ENCODE peak calls at places on chromosomes 16 and 17, in five cellular contexts. K, J, U, Z and Y are unnamed samples.

GRCh38 chr17:3167574-3167973 is 29.7 kb upstream of the OR1A2 start:
- DNase-seq in K (no peak), J (no peak), U (no peak), Z (no peak), Y (no peak)

GRCh38 chr17:60989846-60990245 is 312.2 kb downstream of the BCAS3 start:
- DNase-seq in K (no peak), J (no peak), U (no peak), Z (no peak), Y (no peak)

GRCh38 chr17:49717371-49717841 is 9.6 kb upstream of the SLC35B1 start:
- DNase-seq in K (no peak), J (peak; percentile 45), U (peak; percentile 54), Z (no peak), Y (no peak)

GRCh38 chr17:81387235-81388060 is 7.8 kb upstream of the BAHCC1 start:
- DNase-seq in K (peak; percentile 64), J (peak; percentile 63), U (no peak), Z (peak; percentile 71), Y (no peak)

GRCh38 chr16:67163164-67163902 is 1.2 kb upstream of the HSF4 start:
- DNase-seq in K (no peak), J (no peak), U (peak; percentile 54), Z (peak; percentile 67), Y (no peak)

GRCh38 chr17:38443356-38444026 is 15.2 kb downstream of the ARHGAP23 start:
- DNase-seq in K (no peak), J (no peak), U (no peak), Z (no peak), Y (no peak)

GRCh38 chr16:84803146-84803545 is 16.6 kb upstream of the CRISPLD2 start:
- DNase-seq in K (no peak), J (no peak), U (no peak), Z (no peak), Y (no peak)

GRCh38 chr16:1125471-1125870 is 27.4 kb upstream of the CACNA1H start:
- DNase-seq in K (peak; percentile 32), J (peak; percentile 48), U (no peak), Z (no peak), Y (no peak)

GRCh38 chr17:73492802-73493139 is 151.5 kb downstream of the SDK2 start:
- DNase-seq in K (no peak), J (no peak), U (no peak), Z (no peak), Y (no peak)

GRCh38 chr16:4506450-4506849 is 30.3 kb downstream of the HMOX2 start:
- DNase-seq in K (peak; percentile 74), J (peak; percentile 79), U (no peak), Z (peak; percentile 40), Y (peak; percentile 41)

GRCh38 chr16:15990902-15991301 is 41.5 kb downstream of the ABCC1 start:
- DNase-seq in K (no peak), J (no peak), U (no peak), Z (no peak), Y (no peak)

GRCh38 chr16:47016700-47017133 is 43.2 kb upstream of the DNAJA2 start:
- DNase-seq in K (no peak), J (no peak), U (no peak), Z (peak; percentile 29), Y (no peak)

GRCh38 chr16:84874004-84874435 is 54.2 kb downstream of the CRISPLD2 start:
- DNase-seq in K (no peak), J (no peak), U (no peak), Z (no peak), Y (no peak)

GRCh38 chr16:595942-596735 is 6.3 kb downstream of the RAB40C start:
- DNase-seq in K (peak; percentile 39), J (peak; percentile 86), U (peak; percentile 75), Z (no peak), Y (no peak)

GRCh38 chr16:73768786-73769203 is 527.8 kb upstream of the PSMD7 start:
- DNase-seq in K (peak; percentile 1), J (peak; percentile 21), U (no peak), Z (no peak), Y (no peak)

GRCh38 chr16:30004811-30005242 is 6.0 kb downstream of the DOC2A start:
- DNase-seq in K (no peak), J (no peak), U (no peak), Z (no peak), Y (no peak)

GRCh38 chr16:31869511-31870201 is 4.0 kb upstream of the ZNF267 start:
- DNase-seq in K (peak; percentile 69), J (no peak), U (no peak), Z (peak; percentile 66), Y (peak; percentile 68)

GRCh38 chr17:79950711-79951110 is 85.0 kb downstream of the TBC1D16 start:
- DNase-seq in K (no peak), J (peak; percentile 49), U (no peak), Z (no peak), Y (no peak)

GRCh38 chr17:40608061-40608581 is 39.5 kb downstream of the SMARCE1 start:
- DNase-seq in K (no peak), J (no peak), U (no peak), Z (no peak), Y (no peak)

GRCh38 chr16:63337264-63337663 is 1301.0 kb upstream of the CDH8 start:
- DNase-seq in K (no peak), J (no peak), U (no peak), Z (no peak), Y (no peak)

GRCh38 chr16:27923751-27924150 is 139.8 kb downstream of the GSG1L start:
- DNase-seq in K (no peak), J (no peak), U (no peak), Z (no peak), Y (no peak)

GRCh38 chr16:85929259-85929704 is 30.3 kb downstream of the IRF8 start:
- DNase-seq in K (peak; percentile 25), J (no peak), U (no peak), Z (no peak), Y (no peak)

GRCh38 chr16:4390266-4391260 is 18.9 kb downstream of the VASN start:
- DNase-seq in K (no peak), J (no peak), U (no peak), Z (no peak), Y (no peak)

GRCh38 chr17:12979826-12980500 is 37.9 kb downstream of the ELAC2 start:
- DNase-seq in K (no peak), J (no peak), U (no peak), Z (no peak), Y (no peak)

GRCh38 chr17:12987120-12987519 is 30.7 kb downstream of the ELAC2 start:
- DNase-seq in K (no peak), J (no peak), U (no peak), Z (no peak), Y (no peak)

GRCh38 chr17:12985431-12986285 is 32.2 kb downstream of the ELAC2 start:
- DNase-seq in K (no peak), J (no peak), U (no peak), Z (no peak), Y (no peak)

GRCh38 chr17:12982224-12982623 is 35.6 kb downstream of the ELAC2 start:
- DNase-seq in K (no peak), J (no peak), U (no peak), Z (no peak), Y (peak; percentile 3)

GRCh38 chr17:12983986-12984932 is 33.6 kb downstream of the ELAC2 start:
- DNase-seq in K (peak; percentile 65), J (peak; percentile 35), U (no peak), Z (no peak), Y (no peak)
- H3K4me3 ChIP-seq in K (no peak overlapping the region), J (no peak overlapping the region), U (no peak overlapping the region), Z (no peak overlapping the region), Y (no peak overlapping the region)

GRCh38 chr17:5583426-5584382 is 605 bp downstream of the NLRP1 start:
- DNase-seq in K (no peak), J (no peak), U (no peak), Z (no peak), Y (no peak)
- H3K4me3 ChIP-seq in K (no peak overlapping the region), J (no peak overlapping the region), U (peak overlapping the region; percentile 23), Z (peak overlapping the region; percentile 97), Y (peak overlapping the region; percentile 87)

DNA sequence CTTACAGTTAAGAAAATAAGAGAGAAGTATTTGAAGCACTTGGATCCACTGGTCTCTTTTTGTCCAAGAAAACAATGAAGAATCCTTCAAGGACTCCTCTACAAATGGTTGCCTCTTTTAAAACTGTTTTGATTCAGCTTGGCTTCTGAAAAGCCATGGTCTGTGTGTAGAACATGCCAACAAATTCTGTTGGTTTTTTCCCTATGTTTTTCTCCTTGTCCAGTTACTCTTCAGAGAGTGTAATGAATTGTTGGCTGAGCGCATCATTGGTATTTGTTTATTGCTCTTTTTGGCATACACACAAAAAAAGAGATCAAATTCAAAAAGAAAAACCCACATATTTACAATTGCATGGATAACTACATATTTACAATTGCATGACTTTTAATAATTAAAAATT is at the start of gene ABCA10:
- DNase-seq in K (no peak), J (no peak), U (no peak), Z (no peak), Y (no peak)
- H3K4me3 ChIP-seq in K (no peak within 1 kb of the TSS), J (no peak within 1 kb of the TSS), U (no peak within 1 kb of the TSS), Z (no peak within 1 kb of the TSS), Y (no peak within 1 kb of the TSS)

DNA sequence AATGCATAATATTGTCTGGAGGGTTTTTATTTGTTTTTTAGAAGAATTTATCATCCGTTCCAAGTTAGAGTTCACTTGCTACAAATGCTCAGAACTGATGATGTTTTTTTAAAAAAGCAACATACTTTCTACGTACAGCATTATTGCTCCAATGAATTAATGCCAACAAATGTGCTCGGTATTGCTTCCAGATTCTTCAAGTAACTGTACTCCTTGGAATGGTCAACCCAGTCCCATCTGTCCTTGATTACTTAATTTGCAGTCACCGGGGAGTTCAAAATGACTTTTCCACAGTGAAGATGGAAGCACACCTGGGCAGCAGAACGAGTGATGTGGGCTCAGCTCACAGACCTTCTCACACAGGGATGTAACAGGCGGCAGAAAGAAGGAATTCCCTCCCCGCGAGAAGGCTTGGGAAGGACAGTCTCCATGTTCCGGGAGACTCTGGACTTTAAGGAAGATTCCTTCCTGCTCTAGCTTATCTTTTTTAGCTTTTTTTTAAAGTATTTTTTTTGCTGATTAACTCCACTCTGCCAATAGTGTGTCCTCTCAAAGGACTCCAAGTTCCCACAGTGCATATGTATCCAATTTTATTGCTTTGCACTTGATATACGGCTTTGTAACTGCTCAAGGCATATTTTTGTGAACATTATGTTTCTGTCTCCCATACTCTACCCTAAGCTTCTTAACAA is 68.9 kb downstream of the NXN start:
- DNase-seq in K (no peak), J (no peak), U (no peak), Z (no peak), Y (no peak)
- H3K4me3 ChIP-seq in K (no peak overlapping the region), J (no peak overlapping the region), U (no peak overlapping the region), Z (no peak overlapping the region), Y (no peak overlapping the region)

GRCh38 chr17:28031174-28031573 is 11.3 kb upstream of the NLK start:
- DNase-seq in K (no peak), J (no peak), U (no peak), Z (no peak), Y (no peak)

GRCh38 chr17:28038802-28039600 is 3.5 kb upstream of the NLK start:
- DNase-seq in K (peak; percentile 6), J (no peak), U (no peak), Z (no peak), Y (no peak)

GRCh38 chr17:28029033-28029432 is 13.4 kb upstream of the NLK start:
- DNase-seq in K (no peak), J (no peak), U (no peak), Z (no peak), Y (no peak)

GRCh38 chr17:28030386-28030785 is 12.1 kb upstream of the NLK start:
- DNase-seq in K (no peak), J (peak; percentile 82), U (peak; percentile 53), Z (no peak), Y (no peak)

GRCh38 chr17:28033972-28034714 is 8.3 kb upstream of the NLK start:
- DNase-seq in K (peak; percentile 81), J (no peak), U (no peak), Z (no peak), Y (no peak)
- H3K4me3 ChIP-seq in K (no peak overlapping the region), J (no peak overlapping the region), U (no peak overlapping the region), Z (no peak overlapping the region), Y (no peak overlapping the region)